ENCODE peak calls at places on chromosomes 13 and 19, in five cellular contexts. A is PC-3, G is fibroblast of lung, W is substantia nigra, X is anterior cingulate cortex. F is an unnamed sample.

GRCh38 chr19:3320853-3321252 is 45.5 kb upstream of the NFIC start:
- DNase-seq in A (no peak), G (no peak), W (no peak), X (no peak), F (no peak)

GRCh38 chr13:75256922-75257321 is 225.0 kb downstream of the TBC1D4 start:
- DNase-seq in A (peak; percentile 84), G (no peak), W (no peak), X (no peak), F (no peak)

GRCh38 chr13:86002921-86003488 is 203.8 kb upstream of the SLITRK6 start:
- DNase-seq in A (no peak), G (no peak), W (no peak), X (no peak), F (no peak)

GRCh38 chr13:109812375-109812774 is 26.0 kb upstream of the IRS2 start:
- DNase-seq in A (peak; percentile 76), G (peak; percentile 23), W (no peak), X (no peak), F (no peak)

GRCh38 chr19:18301718-18302111 is 20.3 kb upstream of the JUND start:
- DNase-seq in A (no peak), G (no peak), W (no peak), X (no peak), F (peak; percentile 31)

GRCh38 chr13:42754801-42755513 is 26.4 kb upstream of the FAM216B start:
- DNase-seq in A (no peak), G (no peak), W (no peak), X (no peak), F (no peak)

GRCh38 chr19:1935484-1936208 is 5.3 kb upstream of the CSNK1G2 start:
- DNase-seq in A (peak; percentile 10), G (peak; percentile 65), W (peak; percentile 18), X (no peak), F (no peak)

GRCh38 chr13:110617326-110618072 is 2.2 kb downstream of the NAXD start:
- DNase-seq in A (no peak), G (peak; percentile 97), W (no peak), X (no peak), F (peak; percentile 81)

GRCh38 chr19:41535029-41535622 is 40.8 kb upstream of the CEACAM21 start:
- DNase-seq in A (no peak), G (no peak), W (no peak), X (no peak), F (no peak)

GRCh38 chr19:32343550-32344262 is 1.7 kb upstream of the ZNF507 start:
- DNase-seq in A (peak; percentile 84), G (no peak), W (no peak), X (no peak), F (no peak)

GRCh38 chr13:89897681-89898080 is 1449.8 kb upstream of the MIR17HG start:
- DNase-seq in A (no peak), G (no peak), W (no peak), X (no peak), F (no peak)

GRCh38 chr19:50192463-50193211 is 10.8 kb upstream of the MYH14 start:
- DNase-seq in A (no peak), G (no peak), W (no peak), X (no peak), F (no peak)

GRCh38 chr19:31339405-31339804 is 9.8 kb downstream of the TSHZ3 start:
- DNase-seq in A (no peak), G (peak; percentile 41), W (no peak), X (no peak), F (no peak)

GRCh38 chr13:23086951-23087350 is 93.8 kb upstream of the SGCG start:
- DNase-seq in A (no peak), G (no peak), W (no peak), X (no peak), F (no peak)

GRCh38 chr19:50406829-50407228 is 11.9 kb upstream of the SPIB start:
- DNase-seq in A (no peak), G (no peak), W (no peak), X (no peak), F (no peak)

GRCh38 chr19:47663911-47664771 is 49.1 kb upstream of the EHD2 start:
- DNase-seq in A (peak; percentile 86), G (peak; percentile 100), W (no peak), X (no peak), F (peak; percentile 65)

GRCh38 chr19:30053558-30053957 is 111.5 kb downstream of the URI1 start:
- DNase-seq in A (no peak), G (no peak), W (no peak), X (no peak), F (no peak)

GRCh38 chr19:54616840-54617560 is 13.3 kb upstream of the LILRB1 start:
- DNase-seq in A (no peak), G (no peak), W (no peak), X (no peak), F (no peak)

F was measured in ovary.